ENCODE peak calls at places on chromosomes 16 and 17, in four cellular contexts. X is HEK293T, Z is H54, P is kidney epithelial cell. U is an unnamed sample.

GRCh38 chr17:83196088-83196765 is 116.8 kb downstream of the METRNL start:
- DNase-seq in X (no peak), Z (no peak), P (no peak), U (no peak)

GRCh38 chr16:7577588-7577987 is 244.9 kb downstream of the RBFOX1 start:
- DNase-seq in X (no peak), Z (no peak), P (no peak), U (no peak)

GRCh38 chr16:49781401-49781800 is 74.5 kb downstream of the ZNF423 start:
- DNase-seq in X (no peak), Z (no peak), P (no peak), U (no peak)

GRCh38 chr17:62950067-62950466 is 16.0 kb upstream of the TANC2 start:
- DNase-seq in X (peak), Z (peak), P (no peak), U (no peak)

GRCh38 chr16:81593481-81593880 is 148.9 kb downstream of the CMIP start:
- DNase-seq in X (no peak), Z (no peak), P (no peak), U (peak)

GRCh38 chr17:83006515-83007455 is 72.6 kb upstream of the METRNL start:
- DNase-seq in X (no peak), Z (no peak), P (no peak), U (no peak)

GRCh38 chr16:81198635-81199034 is 39.9 kb upstream of the BCO1 start:
- DNase-seq in X (no peak), Z (no peak), P (no peak), U (no peak)

GRCh38 chr16:57527027-57527426 is 9.3 kb downstream of the CCDC102A start:
- DNase-seq in X (no peak), Z (no peak), P (no peak), U (no peak)

GRCh38 chr17:81207610-81208581 is 14.9 kb downstream of the CEP131 start:
- DNase-seq in X (no peak), Z (no peak), P (no peak), U (no peak)

GRCh38 chr16:6343157-6343556 is 989.5 kb upstream of the RBFOX1 start:
- DNase-seq in X (no peak), Z (no peak), P (no peak), U (no peak)

GRCh38 chr17:72386619-72387237 is 265.9 kb downstream of the SOX9 start:
- DNase-seq in X (no peak), Z (no peak), P (no peak), U (peak)

GRCh38 chr16:69166946-69167930 is 19.7 kb upstream of the SNTB2 start:
- DNase-seq in X (no peak), Z (no peak), P (no peak), U (no peak)

GRCh38 chr17:56317351-56318208 is 164.3 kb downstream of the ANKFN1 start:
- DNase-seq in X (no peak), Z (no peak), P (no peak), U (no peak)

GRCh38 chr16:81665588-81665987 is 113.5 kb upstream of the PLCG2 start:
- DNase-seq in X (no peak), Z (no peak), P (no peak), U (no peak)

GRCh38 chr17:77476920-77477805 is 336.4 kb downstream of the SEC14L1 start:
- DNase-seq in X (no peak), Z (peak), P (peak), U (no peak)